ENCODE peak calls at places on chromosomes 13 and 19, in seven cellular contexts. U, B, J, P, T, Z and S are unnamed samples.

GRCh38 chr19:3683405-3683865 is 16.8 kb downstream of the PIP5K1C start:
- DNase-seq in J (peak; percentile 80), Z (peak; percentile 63), P (no peak), B (no peak), T (no peak), U (no peak), S (no peak)

GRCh38 chr19:29247912-29248311 is 35.0 kb upstream of the UQCRFS1 start:
- DNase-seq in Z (no peak), P (no peak), J (peak; percentile 35), T (no peak), B (no peak), U (no peak), S (no peak)

GRCh38 chr19:40274585-40275544 is 10.3 kb downstream of the AKT2 start:
- DNase-seq in T (no peak), P (no peak), U (no peak), Z (no peak), J (no peak), B (no peak), S (no peak)

GRCh38 chr19:41570639-41571112 is 5.3 kb upstream of the CEACAM21 start:
- DNase-seq in U (peak; percentile 82), B (peak; percentile 52), J (peak; percentile 76), T (peak; percentile 33), P (peak; percentile 79), Z (peak; percentile 76), S (peak; percentile 77)

GRCh38 chr19:35557539-35558399 is 5.7 kb downstream of the ATP4A start:
- DNase-seq in P (peak; percentile 71), B (peak; percentile 52), J (peak; percentile 70), Z (peak; percentile 35), U (no peak), T (no peak), S (peak; percentile 68)

GRCh38 chr19:58009666-58010301 is 7.2 kb upstream of the ZNF606 start:
- DNase-seq in J (peak; percentile 89), Z (peak; percentile 90), T (no peak), U (peak; percentile 67), B (peak; percentile 84), P (peak; percentile 59), S (peak; percentile 76)

GRCh38 chr13:43865892-43866291 is 13.6 kb downstream of the CCDC122 start:
- DNase-seq in U (no peak), B (peak; percentile 73), J (no peak), T (no peak), P (no peak), Z (no peak), S (no peak)

GRCh38 chr13:25468330-25469178 is 96.8 kb downstream of the ATP8A2 start:
- DNase-seq in P (no peak), T (no peak), B (peak; percentile 36), Z (no peak), U (no peak), J (no peak), S (no peak)

GRCh38 chr13:22883961-22884360 is 296.8 kb upstream of the SGCG start:
- DNase-seq in B (no peak), J (no peak), U (no peak), Z (no peak), P (no peak), T (no peak), S (no peak)

GRCh38 chr13:75550159-75550567 is 572 bp downstream of the UCHL3 start:
- DNase-seq in U (no peak), Z (peak; percentile 13), J (peak; percentile 31), T (no peak), B (peak; percentile 85), P (peak; percentile 37), S (no peak)

GRCh38 chr19:45150731-45151725 is 9.8 kb downstream of the NKPD1 start:
- DNase-seq in U (no peak), P (no peak), B (peak; percentile 86), Z (no peak), T (no peak), J (peak; percentile 20), S (no peak)

GRCh38 chr13:20348645-20349408 is 116.7 kb upstream of the GJB6 start:
- DNase-seq in P (no peak), Z (no peak), U (no peak), J (no peak), B (no peak), T (no peak), S (no peak)

GRCh38 chr19:12872941-12873890 is 8.0 kb downstream of the DNASE2 start:
- DNase-seq in J (peak; percentile 67), B (peak; percentile 75), P (peak; percentile 90), T (no peak), Z (peak; percentile 24), U (peak; percentile 36), S (peak; percentile 51)

GRCh38 chr13:94914829-94915228 is 202.5 kb upstream of the SOX21 start:
- DNase-seq in Z (no peak), T (no peak), B (no peak), P (no peak), U (no peak), J (no peak), S (no peak)

GRCh38 chr13:98019186-98019585 is 65.7 kb downstream of the IPO5 start:
- DNase-seq in P (no peak), T (no peak), B (no peak), U (no peak), J (no peak), Z (no peak), S (no peak)

GRCh38 chr19:52366414-52366824 is 3.3 kb upstream of the ZNF880 start:
- DNase-seq in Z (no peak), T (no peak), P (no peak), J (no peak), B (no peak), U (no peak), S (no peak)

GRCh38 chr13:49620170-49620621 is 8.1 kb upstream of the ARL11 start:
- DNase-seq in P (no peak), T (no peak), J (no peak), Z (no peak), U (no peak), B (no peak), S (no peak)

GRCh38 chr19:18131841-18132596 is 20.9 kb upstream of the PIK3R2 start:
- DNase-seq in B (no peak), U (no peak), P (no peak), Z (no peak), T (no peak), J (no peak), S (no peak)

GRCh38 chr13:43877788-43878187 is 1.8 kb downstream of the CCDC122 start:
- DNase-seq in T (no peak), U (no peak), P (no peak), B (no peak), J (no peak), Z (no peak), S (no peak)

GRCh38 chr13:32676242-32676641 is 90.0 kb downstream of the PDS5B start:
- DNase-seq in U (no peak), T (no peak), B (no peak), P (no peak), Z (no peak), J (no peak), S (no peak)

GRCh38 chr13:32669030-32669646 is 82.9 kb downstream of the PDS5B start:
- DNase-seq in J (no peak), P (no peak), T (no peak), U (no peak), B (peak; percentile 12), Z (no peak), S (no peak)

GRCh38 chr13:32674503-32674902 is 88.3 kb downstream of the PDS5B start:
- DNase-seq in T (no peak), B (no peak), U (no peak), J (no peak), Z (no peak), P (no peak), S (no peak)
- H3K36me3 ChIP-seq in T (no peaks in the 10 kb centered on the region), B (peaks cover 2% of the 10 kb centered on the region), U (peaks cover 28% of the 10 kb centered on the region), J (no peaks in the 10 kb centered on the region), Z (peaks cover 72% of the 10 kb centered on the region), P (peaks cover 1% of the 10 kb centered on the region), S (no peaks in the 10 kb centered on the region)

DNA sequence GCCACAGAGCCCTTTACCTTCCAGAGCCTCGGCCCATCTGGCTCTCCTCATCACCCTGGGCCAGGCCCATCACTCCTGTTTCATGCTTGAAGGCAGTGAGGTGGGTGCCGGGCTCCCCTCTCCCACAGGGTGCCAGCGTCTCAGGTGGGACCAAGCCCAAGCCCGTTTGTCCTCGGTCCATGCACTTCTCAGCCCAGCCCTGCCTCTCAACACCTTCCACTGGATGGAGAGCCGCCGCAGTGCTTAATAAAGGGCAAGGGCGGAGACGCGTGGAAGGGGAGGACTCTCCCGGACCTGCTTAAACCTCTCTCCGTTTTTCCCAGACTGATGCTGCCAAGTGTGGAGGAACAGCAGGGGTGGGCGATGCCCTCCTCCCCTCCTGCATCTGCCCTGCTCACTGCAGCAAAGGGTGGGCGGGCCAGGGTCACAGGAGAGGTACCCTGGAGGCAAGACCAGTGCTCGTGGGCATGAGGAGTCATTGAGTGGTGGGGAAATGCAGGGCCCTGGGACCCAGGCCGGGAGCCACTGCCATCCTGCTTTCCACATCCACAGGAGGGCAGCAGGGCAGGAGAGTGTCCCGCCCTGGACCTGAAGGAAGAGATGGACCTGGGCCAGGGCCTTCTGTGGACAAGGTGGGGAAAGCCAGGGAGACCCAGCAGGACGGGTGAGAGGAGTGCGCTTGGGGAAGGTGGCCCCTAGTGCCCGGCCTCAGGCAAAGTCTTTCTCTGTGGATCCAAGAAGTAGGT is 9.7 kb upstream of the ATP11A start:
- DNase-seq in T (no peak), U (peak; percentile 26), P (no peak), Z (no peak), J (no peak), B (no peak), S (no peak)
- H3K4me3 ChIP-seq in T (no peak overlapping the region), U (no peak overlapping the region), P (no peak overlapping the region), Z (no peak overlapping the region), J (no peak overlapping the region), B (no peak overlapping the region), S (no peak overlapping the region)

DNA sequence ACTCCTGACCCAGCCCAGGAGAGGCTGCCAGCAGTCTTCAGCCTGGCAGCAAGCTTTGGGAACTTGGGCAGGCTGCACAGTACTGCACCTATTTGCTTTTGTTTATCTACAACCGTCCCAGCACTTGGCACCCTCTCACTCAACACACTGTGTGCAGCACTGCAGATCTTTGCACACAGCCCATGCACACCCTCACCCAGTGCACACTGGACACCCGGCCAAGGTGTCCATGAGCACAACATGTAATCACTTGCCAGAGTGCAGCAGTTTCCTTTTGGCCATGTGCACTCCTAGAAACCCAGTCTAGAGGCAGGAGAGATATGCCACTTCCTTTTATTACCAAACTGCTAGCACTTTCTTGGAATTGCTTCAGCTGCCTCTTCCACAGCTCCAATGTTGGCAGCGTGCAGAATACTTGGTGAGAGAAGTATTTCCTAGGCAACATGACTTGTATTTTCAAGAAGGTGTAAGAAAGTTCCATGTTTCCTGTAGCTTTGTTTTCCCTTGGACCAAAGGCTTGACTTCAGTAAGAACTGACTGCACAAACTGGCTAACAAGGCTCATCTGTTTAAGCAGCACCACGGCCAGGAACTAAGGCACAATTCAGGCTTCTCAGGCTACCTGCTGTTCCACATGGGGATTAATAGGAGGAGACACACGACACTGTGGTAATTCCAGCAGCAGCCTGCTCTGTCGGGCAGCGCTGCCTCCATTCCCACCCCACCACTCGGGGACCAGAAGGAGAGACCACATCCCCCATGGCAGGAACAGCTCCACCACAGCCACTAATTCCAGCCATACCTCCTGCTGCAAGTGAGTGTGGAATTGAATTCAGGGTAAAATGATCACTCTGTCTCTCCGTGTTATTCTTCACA is 15.3 kb downstream of the ATP7B start:
- DNase-seq in B (peak; percentile 37), Z (peak; percentile 23), J (peak; percentile 43), U (no peak), T (no peak), P (peak; percentile 35), S (no peak)
- TF ChIP-seq CTCF in B (peak; percentile 32), Z (no peak), J (no peak), U (no peak), T (peak; percentile 10), P (no peak), S (peak; percentile 7)

DNA sequence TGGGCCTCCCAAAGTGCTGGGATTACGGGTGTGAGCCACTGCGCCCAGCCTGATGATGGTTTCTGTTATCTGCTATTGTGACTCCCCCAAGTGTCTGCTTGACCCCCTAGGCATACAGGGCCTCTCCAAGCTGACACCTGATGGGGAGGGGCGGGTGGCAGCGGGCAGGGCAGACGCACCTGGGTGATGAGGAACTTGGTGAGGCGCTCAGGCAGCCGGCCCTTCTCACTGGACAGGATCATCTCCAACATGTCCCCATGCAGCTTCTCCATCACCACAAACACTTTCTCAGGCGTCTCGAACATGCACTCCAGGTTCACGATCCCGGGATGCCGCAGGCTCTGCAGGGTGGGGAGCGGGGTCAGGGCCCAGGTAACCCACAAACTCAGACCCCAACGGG is 27.6 kb downstream of the PRKD2 start:
- DNase-seq in B (no peak), P (no peak), Z (no peak), U (no peak), T (no peak), J (no peak), S (no peak)
- H3K36me3 ChIP-seq in B (peaks cover 43% of the 10 kb centered on the region), P (peaks cover 63% of the 10 kb centered on the region), Z (peaks cover 100% of the 10 kb centered on the region), U (peaks cover 97% of the 10 kb centered on the region), T (peaks cover 4% of the 10 kb centered on the region), J (peaks cover 48% of the 10 kb centered on the region), S (peaks cover 97% of the 10 kb centered on the region)